ENCODE peak calls at places on chromosome 3, in four cellular contexts. One of them, this sample, is unnamed.

GRCh38 chr3:146469206-146470017 is at the start of gene PLSCR2:
- DNase-seq in activated T-cell treated with anti-CD3 and anti-CD28 coated beads for 48 hours: peak
- DNase-seq in HTR-8/SVneo: no peak
- DNase-seq in fibroblast of mammary gland: peak
- DNase-seq in this sample: peak

GRCh38 chr3:41301548-41301947 is 102.2 kb downstream of the CTNNB1 start:
- DNase-seq in fibroblast of mammary gland: peak
- DNase-seq in activated T-cell treated with anti-CD3 and anti-CD28 coated beads for 48 hours: no peak
- DNase-seq in HTR-8/SVneo: no peak
- DNase-seq in this sample: peak

GRCh38 chr3:13188975-13189374 is 115.7 kb upstream of the IQSEC1 start:
- DNase-seq in HTR-8/SVneo: no peak
- DNase-seq in fibroblast of mammary gland: no peak
- DNase-seq in activated T-cell treated with anti-CD3 and anti-CD28 coated beads for 48 hours: no peak
- DNase-seq in this sample: no peak

GRCh38 chr3:50655009-50655830 is 19.5 kb upstream of the DOCK3 start:
- DNase-seq in fibroblast of mammary gland: peak
- DNase-seq in activated T-cell treated with anti-CD3 and anti-CD28 coated beads for 48 hours: peak
- DNase-seq in HTR-8/SVneo: no peak
- DNase-seq in this sample: peak

GRCh38 chr3:126971891-126972351 is 11.0 kb upstream of the PLXNA1 start:
- DNase-seq in activated T-cell treated with anti-CD3 and anti-CD28 coated beads for 48 hours: no peak
- DNase-seq in HTR-8/SVneo: no peak
- DNase-seq in fibroblast of mammary gland: peak
- DNase-seq in this sample: peak

GRCh38 chr3:41202834-41203345 is 3.6 kb downstream of the CTNNB1 start:
- DNase-seq in fibroblast of mammary gland: peak
- DNase-seq in HTR-8/SVneo: no peak
- DNase-seq in activated T-cell treated with anti-CD3 and anti-CD28 coated beads for 48 hours: no peak
- DNase-seq in this sample: peak

GRCh38 chr3:156614642-156615511 is 59.5 kb upstream of the TIPARP start:
- DNase-seq in activated T-cell treated with anti-CD3 and anti-CD28 coated beads for 48 hours: no peak
- DNase-seq in HTR-8/SVneo: no peak
- DNase-seq in fibroblast of mammary gland: peak
- DNase-seq in this sample: peak

GRCh38 chr3:173865900-173866498 is 468.5 kb downstream of the NLGN1 start:
- DNase-seq in HTR-8/SVneo: no peak
- DNase-seq in activated T-cell treated with anti-CD3 and anti-CD28 coated beads for 48 hours: no peak
- DNase-seq in fibroblast of mammary gland: no peak
- DNase-seq in this sample: no peak

GRCh38 chr3:100871307-100871706 is 121.9 kb downstream of the ABI3BP start:
- DNase-seq in fibroblast of mammary gland: peak
- DNase-seq in HTR-8/SVneo: no peak
- DNase-seq in activated T-cell treated with anti-CD3 and anti-CD28 coated beads for 48 hours: no peak
- DNase-seq in this sample: no peak

GRCh38 chr3:102660653-102661052 is 225.8 kb downstream of the ZPLD1 start:
- DNase-seq in fibroblast of mammary gland: no peak
- DNase-seq in activated T-cell treated with anti-CD3 and anti-CD28 coated beads for 48 hours: no peak
- DNase-seq in HTR-8/SVneo: no peak
- DNase-seq in this sample: no peak

GRCh38 chr3:15220661-15221060 is 14.6 kb downstream of the CAPN7 start:
- DNase-seq in activated T-cell treated with anti-CD3 and anti-CD28 coated beads for 48 hours: no peak
- DNase-seq in fibroblast of mammary gland: no peak
- DNase-seq in HTR-8/SVneo: no peak
- DNase-seq in this sample: no peak

GRCh38 chr3:13009132-13009945 is 63.9 kb downstream of the IQSEC1 start:
- DNase-seq in HTR-8/SVneo: no peak
- DNase-seq in fibroblast of mammary gland: no peak
- DNase-seq in activated T-cell treated with anti-CD3 and anti-CD28 coated beads for 48 hours: peak
- DNase-seq in this sample: no peak

GRCh38 chr3:186998937-186999368 is 68.6 kb downstream of the ST6GAL1 start:
- DNase-seq in fibroblast of mammary gland: no peak
- DNase-seq in activated T-cell treated with anti-CD3 and anti-CD28 coated beads for 48 hours: no peak
- DNase-seq in HTR-8/SVneo: no peak
- DNase-seq in this sample: no peak

GRCh38 chr3:64880926-64881325 is 193.1 kb upstream of the ADAMTS9 start:
- DNase-seq in fibroblast of mammary gland: no peak
- DNase-seq in activated T-cell treated with anti-CD3 and anti-CD28 coated beads for 48 hours: no peak
- DNase-seq in HTR-8/SVneo: no peak
- DNase-seq in this sample: no peak

GRCh38 chr3:36944641-36945270 is at the start of gene TRANK1:
- DNase-seq in fibroblast of mammary gland: peak
- DNase-seq in activated T-cell treated with anti-CD3 and anti-CD28 coated beads for 48 hours: peak
- DNase-seq in HTR-8/SVneo: no peak
- DNase-seq in this sample: peak

GRCh38 chr3:106765342-106765741 is 611.9 kb upstream of the CCDC54 start:
- DNase-seq in fibroblast of mammary gland: peak
- DNase-seq in activated T-cell treated with anti-CD3 and anti-CD28 coated beads for 48 hours: no peak
- DNase-seq in HTR-8/SVneo: peak
- DNase-seq in this sample: peak

GRCh38 chr3:29552036-29552435 is 271.2 kb downstream of the RBMS3 start:
- DNase-seq in activated T-cell treated with anti-CD3 and anti-CD28 coated beads for 48 hours: no peak
- DNase-seq in HTR-8/SVneo: no peak
- DNase-seq in fibroblast of mammary gland: no peak
- DNase-seq in this sample: no peak

GRCh38 chr3:110237091-110237615 is 834.5 kb upstream of the NECTIN3 start:
- DNase-seq in fibroblast of mammary gland: no peak
- DNase-seq in activated T-cell treated with anti-CD3 and anti-CD28 coated beads for 48 hours: no peak
- DNase-seq in HTR-8/SVneo: no peak
- DNase-seq in this sample: no peak

GRCh38 chr3:125043599-125044151 is 12.1 kb downstream of the HEG1 start:
- DNase-seq in activated T-cell treated with anti-CD3 and anti-CD28 coated beads for 48 hours: no peak
- DNase-seq in fibroblast of mammary gland: peak
- DNase-seq in HTR-8/SVneo: no peak
- DNase-seq in this sample: peak

GRCh38 chr3:187922704-187923393 is 177.6 kb upstream of the BCL6 start:
- DNase-seq in fibroblast of mammary gland: peak
- DNase-seq in activated T-cell treated with anti-CD3 and anti-CD28 coated beads for 48 hours: no peak
- DNase-seq in HTR-8/SVneo: peak
- DNase-seq in this sample: peak

GRCh38 chr3:125121246-125122010 is 65.6 kb upstream of the HEG1 start:
- DNase-seq in fibroblast of mammary gland: no peak
- DNase-seq in activated T-cell treated with anti-CD3 and anti-CD28 coated beads for 48 hours: no peak
- DNase-seq in HTR-8/SVneo: no peak
- DNase-seq in this sample: no peak

GRCh38 chr3:66442254-66443249 is 58.3 kb downstream of the LRIG1 start:
- DNase-seq in HTR-8/SVneo: peak
- DNase-seq in fibroblast of mammary gland: peak
- DNase-seq in activated T-cell treated with anti-CD3 and anti-CD28 coated beads for 48 hours: no peak
- DNase-seq in this sample: peak

GRCh38 chr3:186235554-186235953 is 126.5 kb downstream of the DGKG start:
- DNase-seq in HTR-8/SVneo: no peak
- DNase-seq in activated T-cell treated with anti-CD3 and anti-CD28 coated beads for 48 hours: no peak
- DNase-seq in fibroblast of mammary gland: no peak
- DNase-seq in this sample: no peak

GRCh38 chr3:192916455-192917257 is 1.0 kb downstream of the MB21D2 start:
- DNase-seq in fibroblast of mammary gland: peak
- DNase-seq in activated T-cell treated with anti-CD3 and anti-CD28 coated beads for 48 hours: no peak
- DNase-seq in HTR-8/SVneo: no peak
- DNase-seq in this sample: peak

GRCh38 chr3:51710631-51711351 is 3.9 kb downstream of the GRM2 start:
- DNase-seq in activated T-cell treated with anti-CD3 and anti-CD28 coated beads for 48 hours: no peak
- DNase-seq in HTR-8/SVneo: no peak
- DNase-seq in fibroblast of mammary gland: no peak
- DNase-seq in this sample: peak

This sample was measured in GM23248.